ENCODE peak calls at places on chromosomes 12 and 14, in five cellular contexts. One of them, this sample, is unnamed.

GRCh38 chr14:72796935-72797334 is 97.0 kb downstream of the DPF3 start:
- DNase-seq in cardiac fibroblast: no peak
- DNase-seq in uterus: no peak
- DNase-seq in Peyer's patch: no peak
- DNase-seq in Calu3: no peak
- DNase-seq in this sample: no peak

GRCh38 chr14:89810101-89810500 is 144.4 kb downstream of the EFCAB11 start:
- DNase-seq in Peyer's patch: no peak
- DNase-seq in cardiac fibroblast: no peak
- DNase-seq in Calu3: no peak
- DNase-seq in uterus: no peak
- DNase-seq in this sample: no peak

GRCh38 chr14:65864993-65865392 is 452.5 kb downstream of the FUT8 start:
- DNase-seq in Peyer's patch: no peak
- DNase-seq in Calu3: no peak
- DNase-seq in uterus: no peak
- DNase-seq in cardiac fibroblast: no peak
- DNase-seq in this sample: no peak

GRCh38 chr12:63042646-63043045 is 107.7 kb upstream of the PPM1H start:
- DNase-seq in cardiac fibroblast: no peak
- DNase-seq in Calu3: no peak
- DNase-seq in uterus: no peak
- DNase-seq in Peyer's patch: no peak
- DNase-seq in this sample: no peak

GRCh38 chr14:51394391-51394790 is 154.3 kb downstream of the TMX1 start:
- DNase-seq in cardiac fibroblast: peak
- DNase-seq in uterus: no peak
- DNase-seq in Peyer's patch: no peak
- DNase-seq in Calu3: no peak
- DNase-seq in this sample: no peak

GRCh38 chr12:114681149-114681849 is 2.7 kb downstream of the TBX3 start:
- DNase-seq in Peyer's patch: no peak
- DNase-seq in Calu3: no peak
- DNase-seq in uterus: no peak
- DNase-seq in cardiac fibroblast: peak
- DNase-seq in this sample: no peak

GRCh38 chr12:57546438-57547365 is at the start of gene DCTN2:
- DNase-seq in uterus: peak
- DNase-seq in Calu3: peak
- DNase-seq in cardiac fibroblast: peak
- DNase-seq in Peyer's patch: peak
- DNase-seq in this sample: peak

GRCh38 chr14:104550849-104551728 is 28.5 kb upstream of the C14orf180 start:
- DNase-seq in cardiac fibroblast: no peak
- DNase-seq in Calu3: no peak
- DNase-seq in Peyer's patch: no peak
- DNase-seq in uterus: peak
- DNase-seq in this sample: no peak

GRCh38 chr12:6608592-6609311 is 1.6 kb upstream of the CHD4 start:
- DNase-seq in uterus: peak
- DNase-seq in cardiac fibroblast: peak
- DNase-seq in Peyer's patch: no peak
- DNase-seq in Calu3: no peak
- DNase-seq in this sample: no peak

GRCh38 chr12:104477812-104478388 is 21.2 kb downstream of the CHST11 start:
- DNase-seq in Calu3: no peak
- DNase-seq in uterus: no peak
- DNase-seq in cardiac fibroblast: no peak
- DNase-seq in Peyer's patch: no peak
- DNase-seq in this sample: no peak

GRCh38 chr12:108649668-108650067 is 16.0 kb upstream of the SELPLG start:
- DNase-seq in Peyer's patch: no peak
- DNase-seq in Calu3: no peak
- DNase-seq in cardiac fibroblast: peak
- DNase-seq in uterus: no peak
- DNase-seq in this sample: no peak

GRCh38 chr12:61524851-61525250 is 735.4 kb upstream of the USP15 start:
- DNase-seq in uterus: no peak
- DNase-seq in Peyer's patch: no peak
- DNase-seq in Calu3: no peak
- DNase-seq in cardiac fibroblast: no peak
- DNase-seq in this sample: no peak

GRCh38 chr12:71892059-71892458 is 46.6 kb upstream of the TPH2 start:
- DNase-seq in Calu3: no peak
- DNase-seq in Peyer's patch: no peak
- DNase-seq in cardiac fibroblast: no peak
- DNase-seq in uterus: no peak
- DNase-seq in this sample: no peak

GRCh38 chr12:45244561-45245348 is 28.9 kb downstream of the ANO6 start:
- DNase-seq in Peyer's patch: no peak
- DNase-seq in Calu3: no peak
- DNase-seq in cardiac fibroblast: peak
- DNase-seq in uterus: no peak
- DNase-seq in this sample: peak

GRCh38 chr14:34134484-34134883 is 183.6 kb upstream of the EGLN3 start:
- DNase-seq in Calu3: no peak
- DNase-seq in Peyer's patch: no peak
- DNase-seq in cardiac fibroblast: no peak
- DNase-seq in uterus: no peak
- DNase-seq in this sample: no peak

GRCh38 chr14:34137001-34137400 is 186.1 kb upstream of the EGLN3 start:
- DNase-seq in Peyer's patch: no peak
- DNase-seq in Calu3: no peak
- DNase-seq in uterus: no peak
- DNase-seq in cardiac fibroblast: no peak
- DNase-seq in this sample: no peak

DNA sequence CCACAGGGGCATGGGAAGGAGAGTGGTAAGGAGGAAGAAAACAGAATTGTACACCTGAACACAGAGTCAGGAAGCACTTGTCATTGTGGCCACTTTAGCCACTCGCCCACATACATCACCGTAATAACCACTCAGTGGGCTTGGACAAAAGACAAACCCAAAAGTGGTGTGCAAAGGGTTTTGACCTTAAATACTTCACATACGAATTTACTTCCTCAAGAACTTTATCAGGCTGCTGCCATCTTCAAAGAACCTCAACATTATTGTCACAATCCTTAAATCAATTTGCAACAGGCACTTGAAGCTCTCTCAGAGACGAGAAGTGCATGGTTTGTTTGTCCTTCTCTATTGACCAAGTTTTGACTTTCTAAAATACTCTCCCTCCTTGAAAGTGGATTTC is 187.3 kb upstream of the EGLN3 start:
- DNase-seq in uterus: no peak
- DNase-seq in Calu3: no peak
- DNase-seq in cardiac fibroblast: no peak
- DNase-seq in Peyer's patch: no peak
- DNase-seq in this sample: no peak
- TF ChIP-seq CTCF in uterus: no peak
- TF ChIP-seq CTCF in Calu3: no peak
- TF ChIP-seq CTCF in cardiac fibroblast: no peak
- TF ChIP-seq CTCF in Peyer's patch: no peak
- TF ChIP-seq CTCF in this sample: no peak

GRCh38 chr12:51361419-51362016 is 15.0 kb upstream of the CELA1 start:
- DNase-seq in Calu3: no peak
- DNase-seq in cardiac fibroblast: no peak
- DNase-seq in Peyer's patch: no peak
- DNase-seq in uterus: no peak
- DNase-seq in this sample: no peak
- TF ChIP-seq CTCF in Calu3: no peak
- TF ChIP-seq CTCF in cardiac fibroblast: peak
- TF ChIP-seq CTCF in Peyer's patch: no peak
- TF ChIP-seq CTCF in uterus: no peak
- TF ChIP-seq CTCF in this sample: no peak

GRCh38 chr14:78673845-78674244 is 503.7 kb downstream of the NRXN3 start:
- DNase-seq in cardiac fibroblast: no peak
- DNase-seq in uterus: no peak
- DNase-seq in Peyer's patch: no peak
- DNase-seq in Calu3: no peak
- DNase-seq in this sample: no peak
- TF ChIP-seq CTCF in cardiac fibroblast: no peak
- TF ChIP-seq CTCF in uterus: no peak
- TF ChIP-seq CTCF in Peyer's patch: no peak
- TF ChIP-seq CTCF in Calu3: no peak
- TF ChIP-seq CTCF in this sample: no peak

GRCh38 chr12:66548338-66549049 is 130.4 kb downstream of the GRIP1 start:
- DNase-seq in cardiac fibroblast: peak
- DNase-seq in Calu3: no peak
- DNase-seq in Peyer's patch: no peak
- DNase-seq in uterus: no peak
- DNase-seq in this sample: no peak
- TF ChIP-seq CTCF in cardiac fibroblast: no peak
- TF ChIP-seq CTCF in Calu3: no peak
- TF ChIP-seq CTCF in Peyer's patch: no peak
- TF ChIP-seq CTCF in uterus: no peak
- TF ChIP-seq CTCF in this sample: peak

DNA sequence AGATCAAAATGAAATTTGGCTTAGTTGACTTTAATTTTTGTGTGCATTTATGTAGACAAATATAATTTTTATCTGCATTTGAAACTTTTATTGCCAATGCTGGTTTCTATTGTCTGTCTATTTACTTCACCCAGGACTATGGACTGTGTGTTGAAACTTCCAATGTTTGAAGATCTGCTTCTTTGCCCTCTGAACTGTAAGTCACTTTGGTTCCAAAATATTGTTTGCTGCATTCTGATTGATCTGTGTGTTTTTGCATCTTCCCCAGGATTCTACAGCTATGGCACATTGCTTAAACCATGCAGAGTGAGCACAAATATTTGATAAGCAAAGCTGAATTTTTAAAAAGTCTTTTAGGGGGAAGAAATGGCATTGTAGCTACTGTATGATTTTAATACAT is 131.0 kb upstream of the SOX5 start:
- DNase-seq in Calu3: no peak
- DNase-seq in cardiac fibroblast: no peak
- DNase-seq in uterus: no peak
- DNase-seq in Peyer's patch: no peak
- DNase-seq in this sample: no peak
- TF ChIP-seq CTCF in Calu3: no peak
- TF ChIP-seq CTCF in cardiac fibroblast: no peak
- TF ChIP-seq CTCF in uterus: no peak
- TF ChIP-seq CTCF in Peyer's patch: no peak
- TF ChIP-seq CTCF in this sample: no peak

DNA sequence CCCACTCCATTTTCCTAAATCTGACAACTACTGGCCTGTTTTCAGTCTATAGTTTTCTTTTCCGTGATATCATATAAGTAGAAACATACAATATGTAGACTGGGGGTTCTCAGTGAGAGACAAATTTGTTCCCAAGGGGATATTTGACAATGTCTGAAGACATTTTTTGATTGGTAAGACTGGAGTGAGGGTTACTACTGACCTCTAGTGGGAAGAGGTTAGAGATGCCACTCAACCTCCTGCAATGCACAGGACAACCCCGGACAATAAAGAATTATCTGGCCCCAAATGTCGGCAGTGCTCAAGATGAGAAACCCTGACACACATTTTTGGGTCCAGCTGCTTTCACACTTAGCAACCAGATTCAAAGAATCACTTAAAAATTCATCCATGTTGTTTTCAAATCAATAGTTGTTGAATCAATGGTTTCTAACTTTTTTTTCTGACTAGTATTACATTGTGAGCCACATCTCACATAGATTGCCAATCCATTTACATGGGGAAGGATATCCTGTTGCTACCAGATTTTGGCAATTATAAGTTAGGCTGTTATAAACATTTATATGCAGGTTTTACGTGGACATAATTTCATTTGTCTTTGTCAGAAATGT is 307.1 kb downstream of the RPL10L start:
- DNase-seq in uterus: no peak
- DNase-seq in Peyer's patch: no peak
- DNase-seq in Calu3: peak
- DNase-seq in cardiac fibroblast: peak
- DNase-seq in this sample: no peak
- TF ChIP-seq CTCF in uterus: peak
- TF ChIP-seq CTCF in Peyer's patch: peak
- TF ChIP-seq CTCF in Calu3: peak
- TF ChIP-seq CTCF in cardiac fibroblast: peak
- TF ChIP-seq CTCF in this sample: peak

GRCh38 chr12:119959435-119959834 is 29.6 kb upstream of the BICDL1 start:
- DNase-seq in Calu3: no peak
- DNase-seq in cardiac fibroblast: no peak
- DNase-seq in Peyer's patch: no peak
- DNase-seq in uterus: no peak
- DNase-seq in this sample: no peak
- TF ChIP-seq CTCF in Calu3: no peak
- TF ChIP-seq CTCF in cardiac fibroblast: no peak
- TF ChIP-seq CTCF in Peyer's patch: no peak
- TF ChIP-seq CTCF in uterus: no peak
- TF ChIP-seq CTCF in this sample: no peak

This sample was measured in GM10248.